ENCODE peak calls at places on chromosomes 3 and 15, in nine cellular contexts. A is AG08395; M is NCI-H1436 treated with DMSO at 0.1 percent for 48 hours; E is renal cortical epithelial cell; B is activated CD4-positive, CD25-positive, alpha-beta regulatory T cell treated with anti-CD3 and anti-CD28 coated beads, Interleukin-2, amount 50 U/mL, for 72 hours; W is fibroblast of mammary gland; P is AG10803; U is T-cell; D is HTR-8/SVneo. N is an unnamed sample.

GRCh38 chr3:8103954-8104353 is 397.7 kb upstream of the LMCD1 start:
- DNase-seq in A (no peak), U (no peak), E (no peak), W (no peak), B (no peak), M (no peak), P (no peak), D (no peak), N (peak)

GRCh38 chr15:59364238-59364637 is 8.4 kb downstream of the MYO1E start:
- DNase-seq in D (no peak), E (no peak), W (peak), U (no peak), M (no peak), A (no peak), P (no peak), B (no peak), N (peak)

GRCh38 chr3:83224101-83224868 is 1462.8 kb upstream of the GBE1 start:
- DNase-seq in A (no peak), W (no peak), D (peak), M (no peak), U (no peak), B (no peak), E (no peak), P (no peak), N (peak)

GRCh38 chr3:72004749-72005292 is 219.9 kb upstream of the PROK2 start:
- DNase-seq in B (no peak), W (peak), E (no peak), U (no peak), D (no peak), P (peak), A (peak), M (no peak), N (peak)

GRCh38 chr3:99562990-99563607 is 75.3 kb upstream of the COL8A1 start:
- DNase-seq in W (no peak), P (peak), E (peak), M (no peak), A (peak), D (peak), B (no peak), U (no peak), N (peak)

GRCh38 chr15:74034206-74034755 is 39.8 kb downstream of the PML start:
- DNase-seq in M (no peak), A (no peak), E (no peak), U (no peak), P (no peak), B (no peak), D (no peak), W (no peak), N (no peak)

GRCh38 chr3:186254676-186255665 is 107.1 kb downstream of the DGKG start:
- DNase-seq in U (peak), A (no peak), D (no peak), W (no peak), P (no peak), E (no peak), B (no peak), M (no peak), N (peak)

GRCh38 chr3:122959339-122959738 is 68.2 kb downstream of the SEMA5B start:
- DNase-seq in W (no peak), D (no peak), B (no peak), E (no peak), M (no peak), U (no peak), P (no peak), A (no peak), N (no peak)

GRCh38 chr15:58548308-58549012 is 116.7 kb downstream of the LIPC start:
- DNase-seq in E (no peak), U (no peak), A (no peak), W (no peak), M (no peak), D (no peak), B (no peak), P (no peak), N (no peak)

GRCh38 chr15:76393614-76394013 is 57.0 kb downstream of the ISL2 start:
- DNase-seq in U (no peak), P (no peak), E (peak), W (peak), D (no peak), M (no peak), A (no peak), B (no peak), N (peak)

GRCh38 chr15:84819291-84819768 is 2.2 kb downstream of the ALPK3 start:
- DNase-seq in D (no peak), P (no peak), E (no peak), M (no peak), B (no peak), U (no peak), W (no peak), A (no peak), N (no peak)

GRCh38 chr3:129023909-129024308 is 22.8 kb downstream of the EFCC1 start:
- DNase-seq in P (no peak), A (no peak), D (peak), U (no peak), M (peak), B (no peak), E (peak), W (peak), N (no peak)

GRCh38 chr3:72036899-72037298 is 252.0 kb upstream of the PROK2 start:
- DNase-seq in A (peak), B (no peak), E (peak), M (no peak), U (no peak), P (peak), D (no peak), W (peak), N (no peak)

GRCh38 chr15:83209333-83209732 is 1.7 kb upstream of the HDGFL3 start:
- DNase-seq in W (no peak), U (no peak), B (no peak), E (no peak), A (no peak), D (no peak), M (no peak), P (no peak), N (no peak)

GRCh38 chr3:111480091-111480490 is 61.9 kb upstream of the CD96 start:
- DNase-seq in P (no peak), B (no peak), A (no peak), D (no peak), E (no peak), W (no peak), U (no peak), M (no peak), N (no peak)

GRCh38 chr15:45399381-45400212 is 21.3 kb upstream of the GATM start:
- DNase-seq in A (peak), D (peak), E (peak), U (no peak), M (no peak), P (peak), B (no peak), W (peak), N (peak)

GRCh38 chr3:5709704-5710103 is 522.2 kb downstream of the EDEM1 start:
- DNase-seq in M (no peak), B (no peak), E (no peak), U (no peak), A (no peak), P (no peak), D (no peak), W (no peak), N (no peak)

GRCh38 chr3:194691481-194692281 is 6.0 kb downstream of the FAM43A start:
- DNase-seq in A (no peak), W (peak), D (no peak), B (no peak), U (no peak), P (no peak), M (no peak), E (peak), N (no peak)

GRCh38 chr3:141126661-141127343 is 75.7 kb downstream of the SPSB4 start:
- DNase-seq in U (no peak), E (no peak), A (no peak), P (no peak), M (no peak), B (no peak), D (no peak), W (no peak), N (no peak)

GRCh38 chr3:87691109-87691508 is 367.7 kb downstream of the CGGBP1 start:
- DNase-seq in E (no peak), M (no peak), P (no peak), U (no peak), D (no peak), W (no peak), B (no peak), A (no peak), N (peak)

GRCh38 chr3:86787091-86787490 is 203.9 kb downstream of the VGLL3 start:
- DNase-seq in D (peak), W (peak), A (no peak), M (no peak), P (peak), B (no peak), E (peak), U (no peak), N (no peak)

GRCh38 chr3:98232489-98232888 is 31.6 kb upstream of the OR5H6 start:
- DNase-seq in D (no peak), A (no peak), E (no peak), B (no peak), M (no peak), W (no peak), P (no peak), U (no peak), N (no peak)

GRCh38 chr3:138078901-138079344 is 36.5 kb downstream of the DZIP1L start:
- DNase-seq in B (no peak), U (no peak), M (no peak), A (peak), E (peak), D (peak), W (peak), P (peak), N (peak)

GRCh38 chr3:45009868-45010267 is 16.2 kb upstream of the CLEC3B start:
- DNase-seq in B (no peak), E (no peak), W (no peak), D (no peak), U (no peak), A (no peak), M (no peak), P (no peak), N (no peak)

GRCh38 chr3:117268318-117268717 is 558.7 kb downstream of the TUSC7 start:
- DNase-seq in W (no peak), B (no peak), E (no peak), A (no peak), M (no peak), P (no peak), U (no peak), D (no peak), N (no peak)

GRCh38 chr15:97598353-97598798 is 362.1 kb upstream of the ARRDC4 start:
- DNase-seq in M (peak), D (no peak), P (no peak), W (no peak), A (no peak), B (no peak), E (no peak), U (no peak), N (no peak)

GRCh38 chr3:135159848-135160247 is 364.8 kb downstream of the EPHB1 start:
- DNase-seq in U (no peak), B (no peak), P (no peak), E (peak), W (no peak), M (no peak), A (no peak), D (no peak), N (peak)

N was measured in HT1080.